ENCODE peak calls at places on chromosomes 16 and 17, in four cellular contexts. L is omental fat pad, F is fibroblast of pulmonary artery, X is H9. R is an unnamed sample.

GRCh38 chr17:10875984-10876555 is 38.2 kb upstream of the PIRT start:
- DNase-seq in L (peak; percentile 38), F (peak; percentile 41), X (peak; percentile 84), R (peak; percentile 31)

GRCh38 chr16:24838554-24839266 is 7.1 kb upstream of the SLC5A11 start:
- DNase-seq in L (no peak), F (peak; percentile 83), X (no peak), R (no peak)

GRCh38 chr16:56603589-56603988 is 4.8 kb upstream of the MT2A start:
- DNase-seq in L (no peak), F (peak; percentile 49), X (peak; percentile 74), R (no peak)

GRCh38 chr17:34117332-34117731 is 137.8 kb upstream of the CCL2 start:
- DNase-seq in L (no peak), F (no peak), X (no peak), R (no peak)

GRCh38 chr16:56643080-56643778 is 4.8 kb downstream of the MT1A start:
- DNase-seq in L (peak; percentile 68), F (peak; percentile 43), X (peak; percentile 79), R (no peak)

GRCh38 chr17:32626371-32626770 is 139.6 kb downstream of the CDK5R1 start:
- DNase-seq in L (no peak), F (no peak), X (no peak), R (no peak)

GRCh38 chr16:88062341-88062861 is 111.2 kb downstream of the BANP start:
- DNase-seq in L (no peak), F (peak; percentile 78), X (no peak), R (no peak)

GRCh38 chr17:27615121-27615520 is 15.9 kb upstream of the LGALS9 start:
- DNase-seq in L (no peak), F (no peak), X (no peak), R (no peak)

GRCh38 chr16:66295191-66295590 is 71.3 kb upstream of the CDH5 start:
- DNase-seq in L (no peak), F (no peak), X (no peak), R (no peak)

GRCh38 chr16:2091722-2092620 is 43.7 kb downstream of the PKD1 start:
- DNase-seq in L (no peak), F (no peak), X (peak; percentile 50), R (no peak)

GRCh38 chr17:66724581-66725341 is 110.2 kb upstream of the CACNG5 start:
- DNase-seq in L (no peak), F (peak; percentile 60), X (peak; percentile 24), R (no peak)

GRCh38 chr17:77929180-77929564 is 29.3 kb upstream of the TNRC6C start:
- DNase-seq in L (no peak), F (no peak), X (no peak), R (no peak)

GRCh38 chr17:73323622-73324455 is 12.0 kb upstream of the CDC42EP4 start:
- DNase-seq in L (no peak), F (peak; percentile 55), X (no peak), R (no peak)

GRCh38 chr16:8867483-8868271 is 1.1 kb downstream of the CARHSP1 start:
- DNase-seq in L (peak; percentile 51), F (no peak), X (no peak), R (no peak)

GRCh38 chr17:48544356-48545021 is 420 bp downstream of the HOXB2 start:
- DNase-seq in L (no peak), F (peak; percentile 81), X (peak; percentile 79), R (no peak)

GRCh38 chr16:985237-985636 is 3.7 kb downstream of the SOX8 start:
- DNase-seq in L (no peak), F (no peak), X (no peak), R (no peak)

GRCh38 chr16:85353839-85354622 is 241.8 kb upstream of the CIBAR2 start:
- DNase-seq in L (no peak), F (no peak), X (no peak), R (no peak)

GRCh38 chr16:19926449-19927390 is 42.1 kb upstream of the GPRC5B start:
- DNase-seq in L (no peak), F (peak; percentile 86), X (peak; percentile 12), R (no peak)

GRCh38 chr17:45273551-45273957 is 11.7 kb upstream of the SPATA32 start:
- DNase-seq in L (no peak), F (no peak), X (no peak), R (no peak)

GRCh38 chr17:43578699-43579569 is 32.8 kb upstream of the ETV4 start:
- DNase-seq in L (no peak), F (peak; percentile 52), X (peak; percentile 70), R (no peak)

GRCh38 chr17:19388791-19389190 is 1.8 kb upstream of the MFAP4 start:
- DNase-seq in L (no peak), F (no peak), X (no peak), R (no peak)

GRCh38 chr17:17493249-17493985 is 2.8 kb downstream of the RASD1 start:
- DNase-seq in L (no peak), F (no peak), X (peak; percentile 62), R (no peak)
- TF ChIP-seq CTCF in L (no peak), F (no peak), X (no peak), R (no peak)

DNA sequence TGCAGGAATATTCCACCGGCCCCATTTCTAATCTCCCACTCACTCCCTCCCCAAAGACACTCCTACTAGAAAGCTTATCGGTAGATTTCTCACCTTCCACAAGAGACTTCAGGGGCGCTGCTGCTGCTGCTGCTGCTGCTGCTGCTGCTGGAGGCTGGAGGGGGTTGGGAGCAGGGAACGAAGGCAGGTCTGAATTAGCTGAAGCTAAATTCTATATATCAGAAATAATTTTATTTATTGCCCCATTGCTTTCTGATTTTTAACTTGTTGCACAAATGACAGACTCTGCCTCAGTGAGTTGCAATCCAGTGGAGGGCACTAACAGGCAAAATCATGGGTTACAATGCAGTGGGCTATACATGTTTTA is 25.8 kb upstream of the HLF start:
- DNase-seq in L (no peak), F (no peak), X (peak; percentile 64), R (no peak)
- TF ChIP-seq CTCF in L (no peak), F (no peak), X (peak; percentile 17), R (peak; percentile 13)

DNA sequence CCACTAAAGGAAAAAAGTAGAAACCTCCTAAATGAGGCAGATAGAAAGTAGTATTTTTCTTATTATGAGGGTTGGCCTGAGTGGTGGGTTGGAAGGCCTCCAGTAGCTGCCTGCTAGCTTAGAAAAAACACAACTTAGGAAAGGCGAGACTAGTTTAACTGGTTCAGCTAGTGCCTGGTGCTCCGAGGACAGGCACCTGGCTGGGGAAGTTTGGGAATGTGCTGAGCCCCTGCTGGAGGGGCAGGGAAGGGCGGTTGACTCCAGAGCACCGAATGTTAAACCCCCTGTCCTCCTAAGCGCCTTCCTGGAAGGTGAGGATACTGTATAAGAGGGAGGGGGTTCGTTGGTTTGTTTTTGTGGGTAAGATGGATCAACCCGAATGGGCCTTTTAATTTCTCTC is 19.9 kb downstream of the LDHD start:
- DNase-seq in L (no peak), F (no peak), X (peak; percentile 88), R (no peak)
- TF ChIP-seq CTCF in L (no peak), F (peak; percentile 29), X (peak; percentile 77), R (no peak)

GRCh38 chr17:20924306-20924705 is 118.5 kb downstream of the USP22 start:
- DNase-seq in L (no peak), F (no peak), X (no peak), R (no peak)

GRCh38 chr17:20925091-20925490 is 117.7 kb downstream of the USP22 start:
- DNase-seq in L (no peak), F (peak; percentile 65), X (no peak), R (no peak)

GRCh38 chr17:20919990-20920812 is 122.6 kb downstream of the USP22 start:
- DNase-seq in L (no peak), F (no peak), X (no peak), R (no peak)

GRCh38 chr17:20922128-20922670 is 120.6 kb downstream of the USP22 start:
- DNase-seq in L (no peak), F (peak; percentile 55), X (no peak), R (no peak)

GRCh38 chr17:20920813-20921199 is 122.0 kb downstream of the USP22 start:
- DNase-seq in L (no peak), F (peak; percentile 68), X (no peak), R (no peak)
- TF ChIP-seq CTCF in L (no peak), F (no peak), X (no peak), R (no peak)